ENCODE peak calls at places on chromosomes 3 and 15, in ten cellular contexts. X is MM.1S, N is GM12865, E is HT-29, W is ELR, P is cardiac muscle cell, J is lower lobe of right lung, I is fibroblast of mammary gland, G is Daoy, R is HTR-8/SVneo. L is an unnamed sample.

GRCh38 chr3:126439968-126440708 is 35.6 kb downstream of the ZXDC start:
- DNase-seq in I (no peak), X (no peak), G (no peak), P (no peak), R (no peak), E (no peak), W (no peak), J (no peak), N (no peak), L (no peak)

GRCh38 chr3:186979837-186980236 is 49.5 kb downstream of the ST6GAL1 start:
- DNase-seq in E (no peak), X (no peak), I (no peak), N (no peak), R (no peak), P (no peak), J (no peak), W (peak; percentile 90), G (peak; percentile 27), L (no peak)

GRCh38 chr3:123723527-123724168 is 138.8 kb upstream of the HACD2 start:
- DNase-seq in J (no peak), P (peak; percentile 91), N (peak; percentile 73), E (peak; percentile 98), G (peak; percentile 74), X (peak; percentile 77), I (peak; percentile 86), W (peak; percentile 85), R (peak; percentile 81), L (peak; percentile 80)

GRCh38 chr15:28934645-28935044 is 48.9 kb downstream of the APBA2 start:
- DNase-seq in E (no peak), P (no peak), N (no peak), J (no peak), I (no peak), G (no peak), R (no peak), X (no peak), W (no peak), L (no peak)

GRCh38 chr3:188473045-188473444 is 319.1 kb downstream of the LPP start:
- DNase-seq in X (no peak), P (no peak), N (no peak), I (no peak), W (no peak), G (no peak), R (no peak), E (no peak), J (no peak), L (no peak)

GRCh38 chr3:46695177-46695961 is 1.9 kb upstream of the ALS2CL start:
- DNase-seq in I (peak; percentile 25), N (peak; percentile 38), E (peak; percentile 25), W (peak; percentile 23), R (no peak), G (no peak), X (peak; percentile 37), J (peak; percentile 83), P (peak; percentile 65), L (no peak)

GRCh38 chr15:79874242-79874641 is 22.6 kb downstream of the MTHFS start:
- DNase-seq in G (peak; percentile 13), P (no peak), E (peak; percentile 78), W (no peak), J (no peak), R (no peak), I (no peak), N (no peak), X (no peak), L (peak; percentile 55)

GRCh38 chr15:67564590-67565345 is 22.3 kb downstream of the MAP2K5 start:
- DNase-seq in P (peak; percentile 30), N (peak; percentile 85), J (no peak), E (no peak), I (no peak), G (no peak), W (no peak), X (peak; percentile 34), R (no peak), L (no peak)

GRCh38 chr3:177622520-177622919 is 425.2 kb upstream of the TBL1XR1 start:
- DNase-seq in J (no peak), I (no peak), X (no peak), P (no peak), W (no peak), G (no peak), E (peak; percentile 44), N (no peak), R (no peak), L (no peak)

GRCh38 chr3:73813291-73813977 is 188.7 kb upstream of the PDZRN3 start:
- DNase-seq in I (peak; percentile 67), X (no peak), P (peak; percentile 85), N (no peak), G (no peak), E (no peak), R (no peak), W (no peak), J (no peak), L (no peak)

GRCh38 chr15:96293446-96293845 is 37.1 kb upstream of the NR2F2 start:
- DNase-seq in N (no peak), R (no peak), G (no peak), X (no peak), E (no peak), I (no peak), P (no peak), J (no peak), W (peak; percentile 65), L (no peak)

GRCh38 chr3:67653425-67654098 is 850 bp downstream of the SUCLG2 start:
- DNase-seq in P (no peak), X (peak; percentile 9), N (peak; percentile 40), J (no peak), G (no peak), I (peak; percentile 32), W (peak; percentile 47), R (no peak), E (no peak), L (peak; percentile 39)

GRCh38 chr3:38742551-38742950 is 73.5 kb downstream of the SCN10A start:
- DNase-seq in W (no peak), P (no peak), I (no peak), G (no peak), R (no peak), N (no peak), E (no peak), X (no peak), J (no peak), L (no peak)

GRCh38 chr15:38671675-38672141 is 107.1 kb upstream of the RASGRP1 start:
- DNase-seq in R (no peak), J (no peak), N (peak; percentile 92), I (peak; percentile 58), G (no peak), X (no peak), W (peak; percentile 4), P (no peak), E (no peak), L (no peak)

GRCh38 chr15:88648357-88649214 is 9.8 kb downstream of the ISG20 start:
- DNase-seq in I (peak; percentile 59), G (no peak), E (peak; percentile 80), R (no peak), P (no peak), W (peak; percentile 62), X (no peak), N (peak; percentile 6), J (no peak), L (no peak)

GRCh38 chr15:28918141-28918983 is 32.6 kb downstream of the APBA2 start:
- DNase-seq in J (peak; percentile 34), E (no peak), G (no peak), R (no peak), N (no peak), I (no peak), W (no peak), X (no peak), P (peak; percentile 38), L (no peak)

GRCh38 chr15:56744701-56745683 is 11.7 kb upstream of the ZNF280D start:
- DNase-seq in R (no peak), J (no peak), G (no peak), W (no peak), P (no peak), I (no peak), N (no peak), E (no peak), X (no peak), L (no peak)

GRCh38 chr3:168794427-168794826 is 698.7 kb upstream of the GOLIM4 start:
- DNase-seq in X (no peak), W (peak; percentile 6), R (no peak), P (peak; percentile 2), G (no peak), N (no peak), J (no peak), I (no peak), E (no peak), L (no peak)

GRCh38 chr3:69811452-69812401 is 72.5 kb downstream of the MITF start:
- DNase-seq in J (no peak), G (no peak), X (no peak), E (no peak), I (no peak), R (no peak), N (no peak), P (no peak), W (no peak), L (no peak)

GRCh38 chr3:168865022-168865551 is 769.4 kb upstream of the GOLIM4 start:
- DNase-seq in E (peak; percentile 79), X (peak; percentile 48), P (peak; percentile 60), N (peak; percentile 26), J (no peak), R (no peak), I (peak; percentile 51), G (peak; percentile 18), W (peak; percentile 56), L (peak; percentile 19)

GRCh38 chr15:90375071-90375470 is 13.0 kb upstream of the IQGAP1 start:
- DNase-seq in E (no peak), I (no peak), G (no peak), W (no peak), J (no peak), N (no peak), R (no peak), P (no peak), X (no peak), L (no peak)

L was measured in LoVo.